ENCODE peak calls at places on chromosome 13, in nine cellular contexts. Z, W, I, E, M, X, J, F and S are unnamed samples.
A peak's percentile ranks its signal among the peaks of the same experiment; 100 is the strongest.

GRCh38 chr13:79880820-79881219 is 399.9 kb downstream of the NDFIP2 start:
- DNase-seq in X (no peak), W (no peak), E (no peak), J (no peak), F (no peak), I (no peak), M (no peak), Z (no peak), S (no peak)

GRCh38 chr13:51317262-51317661 is 22.2 kb upstream of the SERPINE3 start:
- DNase-seq in W (no peak), E (no peak), I (no peak), F (peak; percentile 74), Z (no peak), J (no peak), X (no peak), M (no peak), S (no peak)

GRCh38 chr13:113417008-113417735 is 36.1 kb downstream of the ADPRHL1 start:
- DNase-seq in J (no peak), Z (no peak), X (no peak), W (no peak), E (no peak), M (no peak), I (no peak), F (no peak), S (no peak)

GRCh38 chr13:36712785-36713184 is 39.0 kb downstream of the SERTM1 start:
- DNase-seq in M (peak; percentile 63), Z (no peak), E (no peak), J (no peak), F (no peak), I (no peak), W (no peak), X (no peak), S (no peak)

GRCh38 chr13:41273806-41274441 is 10.5 kb upstream of the MTRF1 start:
- DNase-seq in X (no peak), E (no peak), I (no peak), J (no peak), M (no peak), W (no peak), F (no peak), Z (no peak), S (no peak)

GRCh38 chr13:99955747-99956472 is 15.7 kb downstream of the ZIC5 start:
- DNase-seq in I (peak; percentile 78), Z (no peak), W (no peak), X (no peak), M (no peak), F (no peak), E (no peak), J (no peak), S (no peak)

GRCh38 chr13:113327391-113327765 is 30.3 kb downstream of the LAMP1 start:
- DNase-seq in J (no peak), W (no peak), I (no peak), M (no peak), Z (no peak), E (no peak), F (no peak), X (no peak), S (peak; percentile 64)

GRCh38 chr13:49279885-49280284 is 32.2 kb downstream of the CDADC1 start:
- DNase-seq in F (no peak), J (no peak), E (no peak), W (no peak), Z (no peak), I (no peak), M (no peak), X (no peak), S (no peak)

GRCh38 chr13:88704600-88705275 is 1033.6 kb downstream of the SLITRK5 start:
- DNase-seq in F (no peak), X (no peak), W (no peak), J (no peak), I (no peak), E (no peak), Z (peak; percentile 11), M (no peak), S (no peak)

GRCh38 chr13:27130223-27131015 is 41.2 kb downstream of the USP12 start:
- DNase-seq in I (no peak), F (peak; percentile 78), E (no peak), M (no peak), Z (peak; percentile 28), X (no peak), W (no peak), J (no peak), S (no peak)

GRCh38 chr13:89695343-89696257 is 1651.9 kb upstream of the MIR17HG start:
- DNase-seq in M (no peak), J (no peak), X (no peak), I (peak; percentile 57), Z (peak; percentile 58), F (peak; percentile 29), E (peak; percentile 17), W (no peak), S (no peak)

GRCh38 chr13:20035130-20035529 is 76.6 kb downstream of the ZMYM2 start:
- DNase-seq in I (no peak), J (no peak), W (no peak), X (no peak), F (peak; percentile 5), E (no peak), Z (no peak), M (no peak), S (no peak)

GRCh38 chr13:75129331-75129730 is 352.6 kb downstream of the TBC1D4 start:
- DNase-seq in E (no peak), F (peak; percentile 67), X (no peak), W (no peak), M (no peak), Z (no peak), J (no peak), I (no peak), S (no peak)

GRCh38 chr13:51770160-51770559 is 33.8 kb downstream of the DHRS12 start:
- DNase-seq in E (no peak), X (no peak), F (no peak), I (no peak), W (no peak), M (no peak), Z (no peak), J (no peak), S (no peak)

GRCh38 chr13:74210693-74211393 is 76.6 kb upstream of the KLF12 start:
- DNase-seq in M (no peak), F (peak; percentile 100), W (no peak), Z (peak; percentile 81), X (no peak), I (no peak), E (peak; percentile 8), J (no peak), S (no peak)

GRCh38 chr13:68927387-68928026 is 1180.1 kb upstream of the ATXN8OS start:
- DNase-seq in W (no peak), J (no peak), X (no peak), Z (peak; percentile 52), E (peak; percentile 1), I (peak; percentile 59), M (no peak), F (no peak), S (no peak)

GRCh38 chr13:40401911-40402776 is 264.3 kb downstream of the FOXO1 start:
- DNase-seq in X (no peak), I (no peak), Z (peak; percentile 94), M (peak; percentile 98), E (peak; percentile 88), J (peak; percentile 99), W (no peak), F (peak; percentile 98), S (peak; percentile 93)

GRCh38 chr13:33265607-33266006 is 19.9 kb downstream of the STARD13 start:
- DNase-seq in Z (no peak), X (no peak), I (no peak), E (no peak), F (no peak), M (no peak), J (no peak), W (no peak), S (no peak)

GRCh38 chr13:29569253-29570057 is 26.0 kb downstream of the SLC7A1 start:
- DNase-seq in Z (no peak), F (no peak), W (no peak), X (no peak), J (no peak), M (no peak), E (no peak), I (no peak), S (no peak)

GRCh38 chr13:73704587-73704986 is 429.6 kb downstream of the KLF12 start:
- DNase-seq in X (no peak), W (no peak), M (no peak), E (no peak), J (no peak), F (no peak), Z (no peak), I (no peak), S (no peak)

GRCh38 chr13:107964356-107964755 is 251.0 kb downstream of the LIG4 start:
- DNase-seq in W (no peak), I (no peak), J (no peak), M (no peak), F (no peak), Z (no peak), X (no peak), E (no peak), S (no peak)

GRCh38 chr13:80840313-80840976 is 499.5 kb upstream of the SPRY2 start:
- DNase-seq in E (no peak), W (no peak), I (no peak), X (no peak), F (peak; percentile 99), M (no peak), Z (peak; percentile 1), J (no peak), S (no peak)

GRCh38 chr13:31945202-31945978 is 86.2 kb upstream of the FRY start:
- DNase-seq in I (peak; percentile 53), E (peak; percentile 76), Z (peak; percentile 55), J (no peak), M (peak; percentile 30), W (no peak), X (no peak), F (peak; percentile 94), S (no peak)

GRCh38 chr13:97502192-97502591 is 68.2 kb downstream of the RAP2A start:
- DNase-seq in I (no peak), J (no peak), E (no peak), M (no peak), X (no peak), Z (no peak), W (no peak), F (no peak), S (no peak)

GRCh38 chr13:78121459-78122348 is 203.1 kb upstream of the EDNRB start:
- DNase-seq in Z (peak; percentile 30), X (peak; percentile 12), I (no peak), E (peak; percentile 34), J (no peak), M (peak; percentile 21), W (peak; percentile 6), F (peak; percentile 58), S (no peak)